ENCODE peak calls at places on chromosome 16, in eight cellular contexts. Q, B, Z, W, X, E, Y and D are unnamed samples.

GRCh38 chr16:14378131-14378551 is 251.9 kb downstream of the PARN start:
- DNase-seq in X (no peak), Y (no peak), W (no peak), Z (peak), E (no peak), B (no peak), Q (no peak), D (no peak)

GRCh38 chr16:228151-228855 is 946 bp downstream of the LUC7L start:
- DNase-seq in Y (no peak), Q (no peak), Z (no peak), X (no peak), E (no peak), B (no peak), W (no peak), D (no peak)

GRCh38 chr16:57701759-57702371 is 7.3 kb downstream of the DRC7 start:
- DNase-seq in Y (no peak), Q (no peak), Z (no peak), E (no peak), X (no peak), B (no peak), W (no peak), D (no peak)

GRCh38 chr16:67883872-67884261 is 818 bp upstream of the NRN1L start:
- DNase-seq in Z (peak), B (peak), Q (peak), W (peak), Y (peak), X (peak), E (peak), D (no peak)

GRCh38 chr16:50354629-50355456 is 13.9 kb downstream of the BRD7 start:
- DNase-seq in X (no peak), Q (no peak), B (no peak), Z (peak), W (no peak), E (no peak), Y (no peak), D (no peak)

GRCh38 chr16:3787924-3788661 is 70.8 kb upstream of the TRAP1 start:
- DNase-seq in Q (no peak), B (no peak), E (no peak), Y (no peak), X (no peak), Z (no peak), W (no peak), D (no peak)

GRCh38 chr16:26442333-26442732 is 624.4 kb upstream of the C16orf82 start:
- DNase-seq in B (no peak), E (no peak), X (no peak), Q (no peak), Z (no peak), Y (no peak), W (no peak), D (no peak)

GRCh38 chr16:85664580-85665372 is 24.0 kb downstream of the GINS2 start:
- DNase-seq in Q (no peak), Y (no peak), W (no peak), E (no peak), Z (no peak), B (no peak), X (no peak), D (no peak)

GRCh38 chr16:70257391-70257790 is 5.7 kb upstream of the EXOSC6 start:
- DNase-seq in E (no peak), B (no peak), W (no peak), Z (peak), Y (no peak), Q (no peak), X (no peak), D (no peak)

GRCh38 chr16:75502916-75503605 is 7.8 kb upstream of the CHST6 start:
- DNase-seq in Q (no peak), Y (no peak), Z (no peak), W (no peak), E (no peak), B (no peak), X (no peak), D (no peak)

GRCh38 chr16:83433201-83433600 is 374.6 kb upstream of the HSBP1 start:
- DNase-seq in Z (peak), E (no peak), Y (no peak), X (no peak), Q (no peak), W (no peak), B (no peak), D (no peak)

GRCh38 chr16:20323591-20324117 is 3.7 kb downstream of the GP2 start:
- DNase-seq in Q (no peak), Z (no peak), B (no peak), W (no peak), E (no peak), X (no peak), Y (no peak), D (no peak)

GRCh38 chr16:73032548-73033270 is 15.2 kb downstream of the ZFHX3 start:
- DNase-seq in B (no peak), Z (no peak), Q (no peak), X (no peak), W (no peak), Y (no peak), E (no peak), D (no peak)

GRCh38 chr16:27242868-27243590 is 25.5 kb downstream of the NSMCE1 start:
- DNase-seq in X (peak), E (peak), B (no peak), Y (no peak), W (no peak), Q (no peak), Z (peak), D (peak)

GRCh38 chr16:1668612-1669319 is 9.3 kb upstream of the JPT2 start:
- DNase-seq in E (no peak), Q (no peak), Z (no peak), X (no peak), Y (no peak), W (no peak), B (no peak), D (no peak)

GRCh38 chr16:88871349-88871702 is 4.9 kb upstream of the PABPN1L start:
- DNase-seq in Q (no peak), Z (no peak), Y (no peak), B (no peak), W (no peak), E (no peak), X (no peak), D (no peak)